ENCODE peak calls at places on chromosomes 7 and 10, in five cellular contexts. H is type B pancreatic cell, B is OCI-LY7, N is choroid plexus epithelial cell, M is heart right ventricle. Y is an unnamed sample.

GRCh38 chr7:88109612-88110011 is 110.2 kb downstream of the SRI start:
- DNase-seq in M (no peak), B (no peak), H (no peak), N (no peak), Y (no peak)

GRCh38 chr7:81402227-81402626 is 367.6 kb downstream of the HGF start:
- DNase-seq in H (no peak), N (peak), M (no peak), B (no peak), Y (no peak)

GRCh38 chr7:128361463-128362441 is at the start of gene PRRT4:
- DNase-seq in N (peak), B (no peak), H (peak), M (peak), Y (peak)

GRCh38 chr7:103823084-103823483 is 166.4 kb downstream of the RELN start:
- DNase-seq in N (no peak), H (no peak), B (no peak), M (no peak), Y (no peak)

GRCh38 chr7:92028226-92028625 is 87.6 kb downstream of the AKAP9 start:
- DNase-seq in H (no peak), N (no peak), B (no peak), M (no peak), Y (no peak)

GRCh38 chr7:111438369-111439289 is 123.7 kb downstream of the IMMP2L start:
- DNase-seq in H (no peak), B (no peak), M (no peak), N (peak), Y (no peak)

GRCh38 chr7:82359426-82359825 is 84.2 kb downstream of the CACNA2D1 start:
- DNase-seq in N (peak), B (no peak), H (no peak), M (no peak), Y (no peak)

GRCh38 chr10:69087600-69088470 is at the start of gene SRGN:
- DNase-seq in M (no peak), N (peak), B (peak), H (no peak), Y (no peak)

GRCh38 chr10:97179731-97180366 is 5.9 kb downstream of the SLIT1 start:
- DNase-seq in H (no peak), M (no peak), B (no peak), N (no peak), Y (peak)
- TF ChIP-seq CTCF in H (peak), M (peak), B (peak), N (peak), Y (peak)

DNA sequence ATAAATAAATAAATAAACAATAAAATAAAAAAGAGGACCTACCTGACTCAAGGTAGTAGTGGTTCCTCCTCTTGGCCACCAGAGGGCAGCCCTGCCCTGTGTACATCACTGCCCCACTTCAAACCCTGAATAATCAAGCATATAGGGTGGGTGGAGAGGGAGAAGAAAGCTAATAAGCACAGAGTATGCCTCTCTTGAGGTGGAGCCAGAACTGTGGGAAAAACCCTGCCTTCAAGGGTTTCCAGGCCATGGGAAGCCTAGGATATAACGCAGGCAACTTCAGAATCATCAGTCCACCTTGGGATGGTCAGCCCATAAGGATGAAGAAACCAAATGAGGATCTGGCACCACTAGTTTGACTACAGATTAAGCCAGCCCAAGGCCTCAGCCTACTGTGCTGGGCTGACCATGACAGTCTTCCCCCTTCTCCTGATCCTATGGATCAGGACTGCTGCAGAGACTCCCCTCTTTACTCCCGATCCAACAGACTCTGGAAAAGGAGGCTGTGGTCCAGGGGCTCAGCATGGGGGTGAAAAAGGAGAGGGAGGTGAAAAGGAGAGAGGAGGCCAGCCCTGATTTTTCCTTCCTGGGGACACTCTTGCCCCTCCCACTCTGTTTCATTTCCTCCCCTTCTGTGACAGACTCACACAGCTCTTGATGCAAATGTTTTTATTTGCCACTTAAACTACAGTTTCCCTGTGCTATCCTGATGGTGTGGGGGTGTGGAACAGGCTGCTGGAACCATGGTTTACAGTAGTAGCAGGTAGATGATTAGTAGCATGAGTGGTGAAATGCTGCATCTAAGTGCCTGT is 10.1 kb downstream of the AVPI1 start:
- DNase-seq in M (no peak), B (peak), H (no peak), N (peak), Y (peak)
- TF ChIP-seq CTCF in M (peak), B (peak), H (peak), N (peak), Y (peak)

DNA sequence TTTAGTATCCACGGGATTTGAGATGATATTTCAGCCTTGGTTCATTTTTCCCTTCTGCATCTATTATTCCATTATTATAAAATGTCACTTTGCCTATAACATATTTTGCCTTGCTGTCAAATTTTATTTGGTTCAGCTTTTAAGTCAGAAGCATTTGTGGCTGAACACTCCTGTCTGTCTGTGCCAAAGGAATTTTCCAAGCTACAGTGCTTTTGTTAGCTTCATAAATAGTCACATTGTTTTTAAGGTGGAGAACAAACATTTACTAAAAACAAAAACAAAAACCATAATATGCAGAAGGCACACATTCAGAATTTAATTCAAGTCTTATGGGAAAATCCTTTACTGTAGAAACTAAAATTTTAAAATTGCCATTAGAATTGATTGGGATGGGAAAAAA is 33.8 kb upstream of the ELMO1 start:
- DNase-seq in N (no peak), B (no peak), M (no peak), H (no peak), Y (no peak)
- TF ChIP-seq CTCF in N (no peak), B (no peak), M (no peak), H (no peak), Y (no peak)

GRCh38 chr7:140922741-140923345 is 1.9 kb downstream of the BRAF start:
- DNase-seq in B (no peak), N (no peak), M (no peak), H (no peak), Y (no peak)

GRCh38 chr7:140923358-140924006 is 1.2 kb downstream of the BRAF start:
- DNase-seq in B (peak), N (peak), M (no peak), H (no peak), Y (no peak)

GRCh38 chr7:140924821-140925421 is at the start of gene BRAF:
- DNase-seq in B (peak), N (peak), M (peak), H (peak), Y (peak)

GRCh38 chr7:140926021-140926812 is 1.5 kb upstream of the BRAF start:
- DNase-seq in N (no peak), H (no peak), B (no peak), M (no peak), Y (no peak)

DNA sequence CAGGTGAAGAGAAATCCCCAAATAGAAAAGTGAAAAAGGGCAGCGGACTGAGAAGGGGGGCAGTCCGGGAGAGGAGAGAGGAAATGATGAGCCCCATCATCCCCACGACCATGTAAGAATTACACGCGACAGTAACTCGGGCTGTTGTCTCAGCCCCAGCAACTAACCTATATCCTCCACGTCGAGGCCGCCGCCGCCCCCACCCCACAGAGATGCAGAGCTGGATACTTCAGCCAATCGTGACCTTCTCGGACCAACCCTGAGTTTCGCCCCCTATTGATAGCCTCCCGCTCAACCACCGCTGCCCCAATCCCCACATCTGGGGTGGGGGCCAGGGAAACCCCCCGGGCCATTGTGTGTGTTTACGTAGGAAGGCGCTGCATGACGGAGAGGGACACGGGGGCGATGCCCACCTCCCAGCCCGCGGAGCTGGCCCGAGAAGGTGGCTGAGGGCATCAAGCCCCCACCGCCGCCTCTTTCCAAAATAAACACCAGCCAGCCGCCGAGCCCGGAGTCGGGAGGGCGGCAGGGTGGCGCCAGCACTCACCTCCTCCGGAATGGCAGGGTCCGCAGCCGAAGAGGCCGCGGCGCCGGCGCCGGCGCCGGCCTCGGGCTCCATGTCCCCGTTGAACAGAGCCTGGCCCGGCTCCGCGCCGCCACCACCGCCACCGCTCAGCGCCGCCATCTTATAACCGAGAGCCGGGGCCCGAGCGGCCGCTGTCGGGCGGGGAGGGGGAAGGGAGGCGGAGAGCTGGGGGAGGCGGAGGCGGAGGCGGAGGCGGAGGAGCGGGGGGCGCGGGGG is 509 bp downstream of the BRAF start:
- DNase-seq in H (peak), B (peak), M (peak), N (peak), Y (peak)
- TF ChIP-seq CTCF in H (peak), B (peak), M (peak), N (peak), Y (peak)

GRCh38 chr7:157543791-157544190 is 207.0 kb downstream of the DNAJB6 start:
- DNase-seq in B (no peak), N (no peak), H (no peak), M (no peak), Y (no peak)
- TF ChIP-seq CTCF in B (no peak), N (no peak), H (no peak), M (no peak), Y (no peak)

DNA sequence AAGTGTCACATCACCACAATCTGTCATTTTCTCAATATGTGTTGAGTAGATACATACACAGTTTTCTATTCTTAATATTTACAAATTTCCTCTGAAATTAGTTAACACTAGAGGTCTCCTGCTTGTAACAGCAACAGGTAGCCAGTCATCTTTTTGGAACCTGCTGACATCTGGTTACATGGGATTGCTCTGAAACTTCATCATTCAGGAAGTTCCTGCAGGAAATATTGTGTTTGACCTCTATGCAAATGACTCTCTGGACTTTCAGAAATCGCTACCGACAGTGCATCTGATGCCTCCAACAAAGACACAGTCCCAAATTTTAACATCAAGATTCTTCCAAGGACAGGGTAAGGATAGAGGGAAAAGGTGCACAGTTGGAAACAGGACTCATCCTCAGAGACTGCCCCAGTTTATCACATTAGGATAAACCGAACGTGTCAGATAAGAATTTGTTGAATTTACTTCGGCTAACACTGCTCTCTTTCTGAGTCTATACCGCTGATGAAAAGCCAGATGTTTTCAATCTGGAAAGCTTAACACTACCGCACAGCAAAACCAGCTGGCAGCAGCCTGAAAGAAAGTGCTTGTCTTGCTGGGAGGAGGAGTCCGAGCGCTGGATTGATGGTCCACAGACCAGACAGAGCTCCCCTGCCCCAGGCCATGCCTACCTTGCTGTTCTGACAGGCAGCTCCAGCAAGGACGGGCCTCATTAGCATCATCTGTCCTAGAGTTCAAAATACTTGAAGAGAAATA is 633.4 kb downstream of the PARD3 start:
- DNase-seq in B (no peak), N (peak), H (no peak), M (peak), Y (no peak)
- TF ChIP-seq CTCF in B (no peak), N (no peak), H (no peak), M (no peak), Y (no peak)

GRCh38 chr10:18616337-18616736 is 35.0 kb downstream of the NSUN6 start:
- DNase-seq in M (no peak), H (no peak), B (no peak), N (peak), Y (no peak)
- TF ChIP-seq CTCF in M (no peak), H (no peak), B (no peak), N (peak), Y (no peak)

GRCh38 chr10:114501650-114502049 is 97.3 kb upstream of the AFAP1L2 start:
- DNase-seq in B (no peak), H (no peak), M (no peak), N (no peak), Y (no peak)
- TF ChIP-seq CTCF in B (peak), H (peak), M (no peak), N (no peak), Y (no peak)

DNA sequence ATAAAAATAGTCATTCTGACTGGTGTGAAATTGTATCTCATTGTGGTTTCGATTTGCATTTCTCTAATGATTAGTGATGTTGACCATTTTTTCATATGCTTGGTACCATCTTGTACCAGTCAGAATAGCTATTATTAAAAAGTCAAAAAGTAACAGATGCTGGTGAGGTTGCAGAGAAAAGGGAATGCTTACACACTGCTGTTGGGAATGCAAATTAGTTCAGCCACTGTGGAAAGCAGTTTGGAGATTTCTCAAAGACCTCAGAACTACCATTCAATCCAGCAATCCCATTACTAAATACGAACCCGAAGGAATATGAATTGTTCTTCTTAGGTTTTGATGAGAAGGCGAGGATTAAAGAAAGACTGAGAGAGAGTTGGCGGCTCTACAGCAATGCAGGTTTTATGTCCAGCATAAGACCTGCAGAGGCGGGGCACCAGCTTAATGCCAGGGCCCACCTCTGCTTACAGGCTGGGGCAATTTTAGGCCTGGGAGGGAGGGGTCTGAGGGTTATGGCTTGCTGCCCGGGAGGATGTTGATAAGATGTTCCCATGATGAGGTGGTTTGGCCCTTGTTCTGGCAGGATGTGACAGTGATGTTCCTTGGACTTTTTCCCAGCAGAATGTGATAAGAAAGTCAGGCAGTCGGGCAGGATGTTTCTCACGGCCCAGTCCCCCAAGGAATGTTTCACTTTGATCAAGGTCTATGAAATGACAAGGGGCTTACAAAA is 74.4 kb downstream of the MEST start:
- DNase-seq in B (no peak), H (no peak), N (peak), M (peak), Y (no peak)
- TF ChIP-seq CTCF in B (no peak), H (no peak), N (no peak), M (no peak), Y (no peak)

GRCh38 chr10:94059174-94059573 is 65.4 kb downstream of the PLCE1 start:
- DNase-seq in M (no peak), B (no peak), N (no peak), H (no peak), Y (no peak)
- TF ChIP-seq CTCF in M (no peak), B (no peak), N (no peak), H (no peak), Y (no peak)